ENCODE peak calls at places on chromosome 14, in nine cellular contexts. One of them, this sample, is unnamed.

GRCh38 chr14:68444449-68445168 is 348.3 kb downstream of the ZFP36L1 start:
- DNase-seq in activated B cell treated with CpG ODN at 0.5 μM for 24 hours: no peak
- DNase-seq in stimulated activated CD4-positive, alpha-beta T cell treated with anti-CD3 and anti-CD28 coated beads, Interleukin-2, amount 100 ng/mL, for 48 hours: no peak
- DNase-seq in mesothelial cell of epicardium: no peak
- DNase-seq in ELR: no peak
- DNase-seq in NCI-H1417: no peak
- DNase-seq in ACHN: peak; percentile 50
- DNase-seq in stomach: peak; percentile 69
- DNase-seq in SK-N-SH: no peak
- DNase-seq in this sample: no peak

GRCh38 chr14:39247256-39247655 is 13.5 kb downstream of the MIA2 start:
- DNase-seq in activated B cell treated with CpG ODN at 0.5 μM for 24 hours: no peak
- DNase-seq in stimulated activated CD4-positive, alpha-beta T cell treated with anti-CD3 and anti-CD28 coated beads, Interleukin-2, amount 100 ng/mL, for 48 hours: no peak
- DNase-seq in mesothelial cell of epicardium: no peak
- DNase-seq in ELR: peak; percentile 89
- DNase-seq in NCI-H1417: no peak
- DNase-seq in ACHN: peak; percentile 61
- DNase-seq in stomach: no peak
- DNase-seq in SK-N-SH: no peak
- DNase-seq in this sample: no peak

GRCh38 chr14:72892103-72892878 is 1.6 kb downstream of the DPF3 start:
- DNase-seq in activated B cell treated with CpG ODN at 0.5 μM for 24 hours: peak; percentile 26
- DNase-seq in stimulated activated CD4-positive, alpha-beta T cell treated with anti-CD3 and anti-CD28 coated beads, Interleukin-2, amount 100 ng/mL, for 48 hours: peak; percentile 16
- DNase-seq in mesothelial cell of epicardium: peak; percentile 48
- DNase-seq in ELR: peak; percentile 69
- DNase-seq in NCI-H1417: no peak
- DNase-seq in ACHN: peak; percentile 42
- DNase-seq in stomach: no peak
- DNase-seq in SK-N-SH: peak; percentile 56
- DNase-seq in this sample: peak; percentile 37

GRCh38 chr14:61698216-61698980 is 3.1 kb downstream of the HIF1A start:
- DNase-seq in activated B cell treated with CpG ODN at 0.5 μM for 24 hours: no peak
- DNase-seq in stimulated activated CD4-positive, alpha-beta T cell treated with anti-CD3 and anti-CD28 coated beads, Interleukin-2, amount 100 ng/mL, for 48 hours: no peak
- DNase-seq in mesothelial cell of epicardium: no peak
- DNase-seq in ELR: peak; percentile 32
- DNase-seq in NCI-H1417: no peak
- DNase-seq in ACHN: no peak
- DNase-seq in stomach: no peak
- DNase-seq in SK-N-SH: no peak
- DNase-seq in this sample: no peak

GRCh38 chr14:100899841-100900771 is 3.4 kb downstream of the RTL1 start:
- DNase-seq in activated B cell treated with CpG ODN at 0.5 μM for 24 hours: no peak
- DNase-seq in stimulated activated CD4-positive, alpha-beta T cell treated with anti-CD3 and anti-CD28 coated beads, Interleukin-2, amount 100 ng/mL, for 48 hours: no peak
- DNase-seq in mesothelial cell of epicardium: no peak
- DNase-seq in ELR: no peak
- DNase-seq in NCI-H1417: no peak
- DNase-seq in ACHN: no peak
- DNase-seq in stomach: no peak
- DNase-seq in SK-N-SH: peak; percentile 57
- DNase-seq in this sample: no peak

GRCh38 chr14:53306926-53307325 is 153.8 kb upstream of the DDHD1 start:
- DNase-seq in activated B cell treated with CpG ODN at 0.5 μM for 24 hours: no peak
- DNase-seq in stimulated activated CD4-positive, alpha-beta T cell treated with anti-CD3 and anti-CD28 coated beads, Interleukin-2, amount 100 ng/mL, for 48 hours: no peak
- DNase-seq in mesothelial cell of epicardium: no peak
- DNase-seq in ELR: peak; percentile 54
- DNase-seq in NCI-H1417: no peak
- DNase-seq in ACHN: no peak
- DNase-seq in stomach: no peak
- DNase-seq in SK-N-SH: no peak
- DNase-seq in this sample: no peak

GRCh38 chr14:60183724-60184596 is 18.8 kb upstream of the DHRS7 start:
- DNase-seq in activated B cell treated with CpG ODN at 0.5 μM for 24 hours: no peak
- DNase-seq in stimulated activated CD4-positive, alpha-beta T cell treated with anti-CD3 and anti-CD28 coated beads, Interleukin-2, amount 100 ng/mL, for 48 hours: no peak
- DNase-seq in mesothelial cell of epicardium: no peak
- DNase-seq in ELR: peak; percentile 82
- DNase-seq in NCI-H1417: peak; percentile 88
- DNase-seq in ACHN: peak; percentile 63
- DNase-seq in stomach: no peak
- DNase-seq in SK-N-SH: no peak
- DNase-seq in this sample: peak; percentile 50

GRCh38 chr14:84375235-84375634 is 1154.7 kb upstream of the FLRT2 start:
- DNase-seq in activated B cell treated with CpG ODN at 0.5 μM for 24 hours: no peak
- DNase-seq in stimulated activated CD4-positive, alpha-beta T cell treated with anti-CD3 and anti-CD28 coated beads, Interleukin-2, amount 100 ng/mL, for 48 hours: no peak
- DNase-seq in mesothelial cell of epicardium: no peak
- DNase-seq in ELR: peak; percentile 18
- DNase-seq in NCI-H1417: no peak
- DNase-seq in ACHN: no peak
- DNase-seq in stomach: no peak
- DNase-seq in SK-N-SH: no peak
- DNase-seq in this sample: no peak

GRCh38 chr14:100737526-100737925 is 10.8 kb downstream of the DLK1 start:
- DNase-seq in activated B cell treated with CpG ODN at 0.5 μM for 24 hours: no peak
- DNase-seq in stimulated activated CD4-positive, alpha-beta T cell treated with anti-CD3 and anti-CD28 coated beads, Interleukin-2, amount 100 ng/mL, for 48 hours: no peak
- DNase-seq in mesothelial cell of epicardium: peak; percentile 16
- DNase-seq in ELR: no peak
- DNase-seq in NCI-H1417: no peak
- DNase-seq in ACHN: no peak
- DNase-seq in stomach: no peak
- DNase-seq in SK-N-SH: peak; percentile 37
- DNase-seq in this sample: no peak